ENCODE peak calls at places on chromosomes 6 and 20, in four cellular contexts. T, L, J and S are unnamed samples.
A peak's percentile ranks its signal among the peaks of the same experiment; 100 is the strongest.

GRCh38 chr20:25487306-25487705 is 79.8 kb downstream of the GINS1 start:
- DNase-seq in T (no peak), L (no peak), J (no peak), S (no peak)

GRCh38 chr6:30493643-30494250 is 4.4 kb downstream of the HLA-E start:
- DNase-seq in T (no peak), L (peak; percentile 79), J (no peak), S (no peak)

GRCh38 chr20:4720121-4720976 is 1.4 kb upstream of the PRND start:
- DNase-seq in T (peak; percentile 59), L (peak; percentile 95), J (peak; percentile 92), S (peak; percentile 63)

GRCh38 chr20:49483018-49483705 is 694 bp upstream of the KCNB1 start:
- DNase-seq in T (no peak), L (no peak), J (no peak), S (no peak)

GRCh38 chr6:168641455-168641854 is 200.5 kb downstream of the SMOC2 start:
- DNase-seq in T (no peak), L (no peak), J (no peak), S (no peak)

GRCh38 chr6:134436281-134436815 is 118.4 kb upstream of the SGK1 start:
- DNase-seq in T (peak; percentile 52), L (peak; percentile 88), J (peak; percentile 37), S (peak; percentile 3)

GRCh38 chr6:80974579-80974978 is 777.9 kb downstream of the TENT5A start:
- DNase-seq in T (no peak), L (no peak), J (no peak), S (no peak)

GRCh38 chr6:72464791-72465691 is 156.8 kb upstream of the KCNQ5 start:
- DNase-seq in T (no peak), L (no peak), J (no peak), S (no peak)

GRCh38 chr20:5919634-5920544 is 30.4 kb downstream of the TRMT6 start:
- DNase-seq in T (no peak), L (no peak), J (no peak), S (no peak)

GRCh38 chr6:113414511-113414910 is 442.6 kb upstream of the MARCKS start:
- DNase-seq in T (no peak), L (no peak), J (peak; percentile 4), S (no peak)

GRCh38 chr20:50110141-50111047 is 2.6 kb downstream of the UBE2V1 start:
- DNase-seq in T (no peak), L (peak; percentile 76), J (peak; percentile 79), S (no peak)

GRCh38 chr6:56481957-56482356 is 160.7 kb downstream of the DST start:
- DNase-seq in T (no peak), L (no peak), J (no peak), S (no peak)

GRCh38 chr20:53032021-53033001 is 60.2 kb downstream of the TSHZ2 start:
- DNase-seq in T (no peak), L (no peak), J (no peak), S (no peak)

GRCh38 chr6:31792741-31793140 is 2.8 kb downstream of the VARS1 start:
- DNase-seq in T (no peak), L (no peak), J (no peak), S (no peak)

GRCh38 chr6:42418739-42419138 is 33.0 kb downstream of the TRERF1 start:
- DNase-seq in T (no peak), L (no peak), J (no peak), S (no peak)

GRCh38 chr6:52231411-52232127 is 12.7 kb downstream of the IL17F start:
- DNase-seq in T (no peak), L (no peak), J (no peak), S (no peak)

GRCh38 chr20:25042531-25043498 is 15.1 kb downstream of the ACSS1 start:
- DNase-seq in T (no peak), L (no peak), J (peak; percentile 82), S (no peak)

GRCh38 chr20:25139061-25139705 is 56.3 kb upstream of the ENTPD6 start:
- DNase-seq in T (no peak), L (no peak), J (peak; percentile 1), S (no peak)

GRCh38 chr6:88512951-88513350 is 346.8 kb upstream of the CNR1 start:
- DNase-seq in T (no peak), L (no peak), J (no peak), S (no peak)

GRCh38 chr6:45115696-45116095 is 212.4 kb upstream of the RUNX2 start:
- DNase-seq in T (no peak), L (no peak), J (no peak), S (no peak)

GRCh38 chr6:170438402-170438753 is 114.7 kb downstream of the PSMB1 start:
- DNase-seq in T (peak; percentile 24), L (peak; percentile 93), J (peak; percentile 4), S (no peak)